ENCODE peak calls at places on chromosomes 4 and X, in seven cellular contexts. One of them, this sample, is unnamed.

GRCh38 chr4:140300271-140300970 is 73.0 kb upstream of the SCOC start:
- DNase-seq in upper lobe of right lung: no peak
- DNase-seq in AG08395: peak
- DNase-seq in astrocyte: peak
- DNase-seq in neural crest cell: no peak
- DNase-seq in NCI-H460: peak
- DNase-seq in iris pigment epithelial cell: peak
- DNase-seq in this sample: no peak

GRCh38 chrX:10042055-10042454 is 74.9 kb downstream of the CLDN34 start:
- DNase-seq in neural crest cell: no peak
- DNase-seq in iris pigment epithelial cell: no peak
- DNase-seq in upper lobe of right lung: no peak
- DNase-seq in NCI-H460: no peak
- DNase-seq in astrocyte: no peak
- DNase-seq in AG08395: no peak
- DNase-seq in this sample: no peak

GRCh38 chr4:176664964-176665363 is 127.8 kb downstream of the VEGFC start:
- DNase-seq in AG08395: no peak
- DNase-seq in NCI-H460: no peak
- DNase-seq in iris pigment epithelial cell: no peak
- DNase-seq in astrocyte: no peak
- DNase-seq in upper lobe of right lung: no peak
- DNase-seq in neural crest cell: no peak
- DNase-seq in this sample: no peak

GRCh38 chr4:1351854-1352633 is 5.0 kb downstream of the UVSSA start:
- DNase-seq in AG08395: peak
- DNase-seq in upper lobe of right lung: peak
- DNase-seq in iris pigment epithelial cell: peak
- DNase-seq in astrocyte: peak
- DNase-seq in neural crest cell: peak
- DNase-seq in NCI-H460: peak
- DNase-seq in this sample: peak

GRCh38 chr4:20462426-20463175 is 210.9 kb downstream of the SLIT2 start:
- DNase-seq in astrocyte: peak
- DNase-seq in NCI-H460: no peak
- DNase-seq in AG08395: no peak
- DNase-seq in upper lobe of right lung: no peak
- DNase-seq in neural crest cell: no peak
- DNase-seq in iris pigment epithelial cell: peak
- DNase-seq in this sample: no peak

GRCh38 chrX:34382416-34382815 is 250.3 kb upstream of the FAM47A start:
- DNase-seq in iris pigment epithelial cell: peak
- DNase-seq in astrocyte: peak
- DNase-seq in neural crest cell: no peak
- DNase-seq in NCI-H460: no peak
- DNase-seq in upper lobe of right lung: no peak
- DNase-seq in AG08395: peak
- DNase-seq in this sample: no peak

GRCh38 chr4:122500852-122501501 is 44.5 kb upstream of the IL2 start:
- DNase-seq in astrocyte: peak
- DNase-seq in AG08395: no peak
- DNase-seq in iris pigment epithelial cell: peak
- DNase-seq in upper lobe of right lung: no peak
- DNase-seq in neural crest cell: no peak
- DNase-seq in NCI-H460: no peak
- DNase-seq in this sample: no peak

GRCh38 chr4:158290912-158291311 is 80.6 kb downstream of the TMEM144 start:
- DNase-seq in neural crest cell: no peak
- DNase-seq in iris pigment epithelial cell: no peak
- DNase-seq in NCI-H460: no peak
- DNase-seq in AG08395: no peak
- DNase-seq in upper lobe of right lung: peak
- DNase-seq in astrocyte: no peak
- DNase-seq in this sample: no peak

GRCh38 chrX:134692990-134693389 is 34.7 kb upstream of the PLAC1 start:
- DNase-seq in NCI-H460: no peak
- DNase-seq in astrocyte: peak
- DNase-seq in AG08395: peak
- DNase-seq in neural crest cell: no peak
- DNase-seq in iris pigment epithelial cell: peak
- DNase-seq in upper lobe of right lung: no peak
- DNase-seq in this sample: no peak

GRCh38 chr4:39324446-39324845 is 41.7 kb downstream of the RFC1 start:
- DNase-seq in iris pigment epithelial cell: no peak
- DNase-seq in NCI-H460: no peak
- DNase-seq in AG08395: no peak
- DNase-seq in neural crest cell: no peak
- DNase-seq in astrocyte: no peak
- DNase-seq in upper lobe of right lung: no peak
- DNase-seq in this sample: no peak

This sample was measured in posterior vena cava.